ENCODE peak calls at places on chromosomes 5 and 9, in six cellular contexts. One of them, this sample, is unnamed.

GRCh38 chr9:27945386-27945785 is 372.1 kb upstream of the C9orf72 start:
- DNase-seq in cardiac fibroblast: no peak
- DNase-seq in brain microvascular endothelial cell: peak; percentile 1
- DNase-seq in H9: no peak
- DNase-seq in AG10803: peak; percentile 1
- DNase-seq in psoas muscle: no peak
- DNase-seq in this sample: no peak

GRCh38 chr5:72234265-72234700 is 85.8 kb downstream of the MRPS27 start:
- DNase-seq in brain microvascular endothelial cell: peak; percentile 79
- DNase-seq in cardiac fibroblast: peak; percentile 57
- DNase-seq in AG10803: peak; percentile 83
- DNase-seq in H9: no peak
- DNase-seq in psoas muscle: no peak
- DNase-seq in this sample: no peak

GRCh38 chr5:1543398-1544293 is 19.9 kb upstream of the LPCAT1 start:
- DNase-seq in cardiac fibroblast: peak; percentile 64
- DNase-seq in psoas muscle: no peak
- DNase-seq in brain microvascular endothelial cell: no peak
- DNase-seq in AG10803: peak; percentile 20
- DNase-seq in H9: no peak
- DNase-seq in this sample: no peak

GRCh38 chr9:134324359-134325095 is 1.7 kb upstream of the RXRA start:
- DNase-seq in H9: no peak
- DNase-seq in cardiac fibroblast: no peak
- DNase-seq in brain microvascular endothelial cell: peak; percentile 54
- DNase-seq in psoas muscle: peak; percentile 25
- DNase-seq in AG10803: peak; percentile 50
- DNase-seq in this sample: no peak

GRCh38 chr9:121331549-121331948 is 38.5 kb downstream of the STOM start:
- DNase-seq in AG10803: no peak
- DNase-seq in H9: no peak
- DNase-seq in psoas muscle: no peak
- DNase-seq in brain microvascular endothelial cell: no peak
- DNase-seq in cardiac fibroblast: no peak
- DNase-seq in this sample: no peak

GRCh38 chr5:10563940-10564837 is at the start of gene ANKRD33B:
- DNase-seq in H9: peak; percentile 83
- DNase-seq in psoas muscle: peak; percentile 56
- DNase-seq in brain microvascular endothelial cell: peak; percentile 39
- DNase-seq in cardiac fibroblast: peak; percentile 72
- DNase-seq in AG10803: peak; percentile 69
- DNase-seq in this sample: peak; percentile 42

GRCh38 chr5:43553381-43553780 is 3.5 kb downstream of the PAIP1 start:
- DNase-seq in psoas muscle: no peak
- DNase-seq in cardiac fibroblast: peak; percentile 10
- DNase-seq in H9: no peak
- DNase-seq in brain microvascular endothelial cell: no peak
- DNase-seq in AG10803: no peak
- DNase-seq in this sample: no peak

GRCh38 chr5:37850128-37850865 is 10.5 kb upstream of the GDNF start:
- DNase-seq in psoas muscle: no peak
- DNase-seq in brain microvascular endothelial cell: no peak
- DNase-seq in H9: no peak
- DNase-seq in AG10803: peak; percentile 85
- DNase-seq in cardiac fibroblast: peak; percentile 13
- DNase-seq in this sample: no peak

GRCh38 chr5:27038476-27038875 is at the start of gene CDH9:
- DNase-seq in H9: peak; percentile 31
- DNase-seq in cardiac fibroblast: no peak
- DNase-seq in AG10803: no peak
- DNase-seq in brain microvascular endothelial cell: no peak
- DNase-seq in psoas muscle: no peak
- DNase-seq in this sample: no peak

GRCh38 chr9:35859310-35859994 is 10.7 kb downstream of the OR13J1 start:
- DNase-seq in cardiac fibroblast: no peak
- DNase-seq in AG10803: peak; percentile 20
- DNase-seq in H9: no peak
- DNase-seq in brain microvascular endothelial cell: no peak
- DNase-seq in psoas muscle: no peak
- DNase-seq in this sample: peak; percentile 6

GRCh38 chr9:120151806-120152205 is 428.2 kb downstream of the CDK5RAP2 start:
- DNase-seq in H9: no peak
- DNase-seq in psoas muscle: no peak
- DNase-seq in AG10803: no peak
- DNase-seq in brain microvascular endothelial cell: no peak
- DNase-seq in cardiac fibroblast: no peak
- DNase-seq in this sample: no peak

GRCh38 chr5:96780626-96781025 is 27.1 kb downstream of the ERAP1 start:
- DNase-seq in psoas muscle: no peak
- DNase-seq in brain microvascular endothelial cell: peak; percentile 21
- DNase-seq in H9: no peak
- DNase-seq in cardiac fibroblast: no peak
- DNase-seq in AG10803: peak; percentile 67
- DNase-seq in this sample: no peak

GRCh38 chr5:68652507-68652906 is 437.0 kb downstream of the PIK3R1 start:
- DNase-seq in AG10803: peak; percentile 74
- DNase-seq in psoas muscle: no peak
- DNase-seq in brain microvascular endothelial cell: no peak
- DNase-seq in H9: no peak
- DNase-seq in cardiac fibroblast: peak; percentile 80
- DNase-seq in this sample: no peak

GRCh38 chr5:40549611-40550010 is 130.1 kb upstream of the PTGER4 start:
- DNase-seq in AG10803: no peak
- DNase-seq in cardiac fibroblast: no peak
- DNase-seq in H9: no peak
- DNase-seq in brain microvascular endothelial cell: no peak
- DNase-seq in psoas muscle: no peak
- DNase-seq in this sample: no peak

GRCh38 chr5:75538201-75538600 is 26.5 kb downstream of the POLK start:
- DNase-seq in AG10803: peak; percentile 34
- DNase-seq in H9: no peak
- DNase-seq in cardiac fibroblast: no peak
- DNase-seq in brain microvascular endothelial cell: no peak
- DNase-seq in psoas muscle: no peak
- DNase-seq in this sample: no peak

GRCh38 chr5:14400085-14400484 is 181.5 kb upstream of the OTULINL start:
- DNase-seq in cardiac fibroblast: peak; percentile 56
- DNase-seq in H9: no peak
- DNase-seq in brain microvascular endothelial cell: peak; percentile 72
- DNase-seq in AG10803: peak; percentile 76
- DNase-seq in psoas muscle: no peak
- DNase-seq in this sample: no peak

GRCh38 chr9:134559013-134559412 is 82.6 kb upstream of the COL5A1 start:
- DNase-seq in H9: peak; percentile 14
- DNase-seq in psoas muscle: no peak
- DNase-seq in brain microvascular endothelial cell: no peak
- DNase-seq in cardiac fibroblast: no peak
- DNase-seq in AG10803: no peak
- DNase-seq in this sample: no peak

GRCh38 chr5:1731091-1731639 is 68.5 kb downstream of the MRPL36 start:
- DNase-seq in AG10803: no peak
- DNase-seq in cardiac fibroblast: no peak
- DNase-seq in H9: peak; percentile 12
- DNase-seq in psoas muscle: no peak
- DNase-seq in brain microvascular endothelial cell: no peak
- DNase-seq in this sample: no peak

GRCh38 chr5:149141224-149141956 is at the start of gene ABLIM3:
- DNase-seq in H9: peak; percentile 86
- DNase-seq in AG10803: peak; percentile 63
- DNase-seq in psoas muscle: peak; percentile 74
- DNase-seq in cardiac fibroblast: peak; percentile 75
- DNase-seq in brain microvascular endothelial cell: peak; percentile 55
- DNase-seq in this sample: peak; percentile 65

DNA sequence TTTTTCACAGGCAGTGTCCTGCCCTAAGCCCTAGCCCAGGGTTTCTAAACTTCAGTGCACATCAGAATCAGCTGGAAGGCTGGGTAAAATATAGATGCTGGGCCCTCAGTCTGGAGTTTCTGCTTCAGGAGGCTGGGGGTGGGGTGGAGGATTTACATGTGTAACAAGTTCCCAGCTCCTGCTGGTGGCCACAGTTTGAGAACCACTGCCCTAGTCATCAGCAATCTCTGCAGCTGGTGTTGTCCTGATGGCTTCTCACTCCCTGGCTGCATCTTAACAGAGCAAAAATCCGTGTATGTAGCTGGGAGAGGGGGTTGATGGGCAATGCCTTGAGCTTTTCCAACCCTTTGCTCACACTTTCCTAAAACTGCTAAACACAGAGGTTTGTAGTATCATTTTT is 186.0 kb upstream of the KLF9 start:
- DNase-seq in AG10803: peak; percentile 87
- DNase-seq in brain microvascular endothelial cell: peak; percentile 80
- DNase-seq in H9: no peak
- DNase-seq in psoas muscle: no peak
- DNase-seq in cardiac fibroblast: peak; percentile 89
- DNase-seq in this sample: no peak
- TF ChIP-seq CTCF in AG10803: peak; percentile 27
- TF ChIP-seq CTCF in brain microvascular endothelial cell: no peak
- TF ChIP-seq CTCF in H9: no peak
- TF ChIP-seq CTCF in psoas muscle: no peak
- TF ChIP-seq CTCF in cardiac fibroblast: no peak
- TF ChIP-seq CTCF in this sample: no peak

GRCh38 chr9:1042466-1042865 is 7.7 kb upstream of the DMRT2 start:
- DNase-seq in brain microvascular endothelial cell: no peak
- DNase-seq in AG10803: no peak
- DNase-seq in psoas muscle: peak; percentile 26
- DNase-seq in H9: peak; percentile 35
- DNase-seq in cardiac fibroblast: no peak
- DNase-seq in this sample: peak; percentile 73
- TF ChIP-seq CTCF in brain microvascular endothelial cell: no peak
- TF ChIP-seq CTCF in AG10803: no peak
- TF ChIP-seq CTCF in psoas muscle: peak; percentile 31
- TF ChIP-seq CTCF in H9: peak; percentile 70
- TF ChIP-seq CTCF in cardiac fibroblast: no peak
- TF ChIP-seq CTCF in this sample: peak; percentile 76

GRCh38 chr5:95599252-95599651 is 20.6 kb upstream of the GPR150 start:
- DNase-seq in brain microvascular endothelial cell: no peak
- DNase-seq in psoas muscle: no peak
- DNase-seq in AG10803: no peak
- DNase-seq in H9: peak; percentile 32
- DNase-seq in cardiac fibroblast: no peak
- DNase-seq in this sample: no peak
- TF ChIP-seq CTCF in brain microvascular endothelial cell: no peak
- TF ChIP-seq CTCF in psoas muscle: no peak
- TF ChIP-seq CTCF in AG10803: no peak
- TF ChIP-seq CTCF in H9: no peak
- TF ChIP-seq CTCF in cardiac fibroblast: no peak
- TF ChIP-seq CTCF in this sample: no peak

DNA sequence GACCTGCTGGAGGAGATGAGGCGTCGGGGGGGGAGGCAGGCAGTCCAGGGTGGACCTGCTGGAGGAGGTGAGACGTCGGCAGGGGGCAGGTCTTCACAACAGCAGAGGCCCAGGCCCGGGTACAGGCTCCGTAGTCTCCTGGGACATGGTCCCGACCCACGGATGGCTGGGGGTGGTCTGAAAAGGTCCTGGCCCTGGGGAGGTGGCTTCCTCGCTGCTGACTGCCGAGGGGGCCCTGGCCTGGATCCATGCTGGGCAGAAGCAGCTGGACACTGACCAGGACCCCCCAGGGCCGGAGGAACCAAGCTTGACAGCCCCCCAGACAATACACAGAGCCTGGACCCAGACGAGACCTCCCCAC is 8.5 kb downstream of the EGFL7 start:
- DNase-seq in brain microvascular endothelial cell: no peak
- DNase-seq in H9: no peak
- DNase-seq in psoas muscle: no peak
- DNase-seq in cardiac fibroblast: no peak
- DNase-seq in AG10803: no peak
- DNase-seq in this sample: no peak
- TF ChIP-seq CTCF in brain microvascular endothelial cell: no peak
- TF ChIP-seq CTCF in H9: no peak
- TF ChIP-seq CTCF in psoas muscle: no peak
- TF ChIP-seq CTCF in cardiac fibroblast: no peak
- TF ChIP-seq CTCF in AG10803: no peak
- TF ChIP-seq CTCF in this sample: no peak

GRCh38 chr5:56270568-56271392 is 37.6 kb upstream of the ANKRD55 start:
- DNase-seq in psoas muscle: peak; percentile 72
- DNase-seq in H9: peak; percentile 85
- DNase-seq in AG10803: peak; percentile 84
- DNase-seq in cardiac fibroblast: peak; percentile 93
- DNase-seq in brain microvascular endothelial cell: peak; percentile 82
- DNase-seq in this sample: peak; percentile 71
- TF ChIP-seq CTCF in psoas muscle: peak; percentile 97
- TF ChIP-seq CTCF in H9: peak; percentile 97
- TF ChIP-seq CTCF in AG10803: peak; percentile 100
- TF ChIP-seq CTCF in cardiac fibroblast: peak; percentile 100
- TF ChIP-seq CTCF in brain microvascular endothelial cell: peak; percentile 100
- TF ChIP-seq CTCF in this sample: peak; percentile 97

DNA sequence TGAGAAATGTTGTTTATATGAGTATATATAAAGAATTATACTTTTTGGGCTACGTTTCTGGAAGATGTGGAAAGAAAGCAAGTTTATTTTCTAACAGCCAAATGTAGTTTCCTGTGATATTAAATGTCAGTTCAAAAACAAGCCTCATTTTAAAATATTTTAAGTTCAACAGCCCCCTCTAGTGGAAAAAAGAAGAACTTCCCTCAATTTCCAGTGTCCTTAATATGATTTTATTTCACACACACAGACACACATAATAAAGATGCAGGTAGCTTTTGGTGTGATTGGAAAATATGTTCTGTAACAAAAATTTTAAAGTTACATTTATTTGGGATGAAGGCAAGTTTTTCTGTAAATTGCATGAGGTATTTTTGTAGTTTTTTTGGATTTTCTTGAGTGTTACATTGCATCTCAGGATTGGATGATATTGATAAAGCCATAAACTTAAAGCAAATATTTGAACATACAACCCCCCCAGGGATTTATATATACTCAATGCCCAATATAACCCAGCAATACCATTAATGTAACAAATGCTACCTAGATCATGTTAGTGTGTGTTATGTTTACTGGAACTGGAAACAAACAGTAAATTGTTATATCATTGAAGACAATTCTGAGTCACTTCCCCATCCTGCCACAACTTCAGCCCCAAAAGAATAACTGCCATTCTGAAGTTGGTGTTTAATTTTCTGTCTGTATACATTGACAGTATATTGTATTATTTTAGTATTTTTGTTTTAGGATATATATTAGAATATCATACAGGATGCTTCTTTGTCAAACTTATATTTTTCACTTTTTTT is 54.0 kb downstream of the CCDC171 start:
- DNase-seq in H9: no peak
- DNase-seq in AG10803: peak; percentile 36
- DNase-seq in psoas muscle: no peak
- DNase-seq in cardiac fibroblast: peak; percentile 59
- DNase-seq in brain microvascular endothelial cell: peak; percentile 42
- DNase-seq in this sample: no peak
- TF ChIP-seq CTCF in H9: peak; percentile 81
- TF ChIP-seq CTCF in AG10803: peak; percentile 63
- TF ChIP-seq CTCF in psoas muscle: peak; percentile 83
- TF ChIP-seq CTCF in cardiac fibroblast: peak; percentile 43
- TF ChIP-seq CTCF in brain microvascular endothelial cell: peak; percentile 33
- TF ChIP-seq CTCF in this sample: peak; percentile 76

GRCh38 chr5:81409845-81410369 is 16.0 kb upstream of the ACOT12 start:
- DNase-seq in H9: no peak
- DNase-seq in AG10803: no peak
- DNase-seq in brain microvascular endothelial cell: no peak
- DNase-seq in cardiac fibroblast: peak; percentile 15
- DNase-seq in psoas muscle: no peak
- DNase-seq in this sample: no peak
- TF ChIP-seq CTCF in H9: no peak
- TF ChIP-seq CTCF in AG10803: no peak
- TF ChIP-seq CTCF in brain microvascular endothelial cell: no peak
- TF ChIP-seq CTCF in cardiac fibroblast: no peak
- TF ChIP-seq CTCF in psoas muscle: no peak
- TF ChIP-seq CTCF in this sample: no peak